ENCODE peak calls at places on chromosomes 2 and 18, in eight cellular contexts. V is tibial nerve, B is H1, Y is HepG2, L is heart left ventricle, I is right lobe of liver, J is IMR-90, A is lower leg skin. Z is an unnamed sample.
A peak's percentile ranks its signal among the peaks of the same experiment; 100 is the strongest.

GRCh38 chr2:239092571-239093294 is 244.8 kb downstream of the TWIST2 start:
- DNase-seq in B (no peak), J (no peak), Y (no peak), I (no peak), V (no peak), L (no peak), A (no peak), Z (no peak)

GRCh38 chr2:241009601-241010530 is 11.4 kb downstream of the SNED1 start:
- DNase-seq in I (no peak), Y (no peak), B (peak; percentile 76), J (peak; percentile 50), L (no peak), A (peak; percentile 87), V (peak; percentile 7), Z (peak; percentile 54)

GRCh38 chr2:182818541-182819308 is 47.7 kb downstream of the FRZB start:
- DNase-seq in Y (no peak), J (no peak), I (no peak), V (no peak), A (no peak), B (no peak), L (no peak), Z (no peak)

GRCh38 chr2:235570966-235571692 is 77.3 kb downstream of the AGAP1 start:
- DNase-seq in V (no peak), I (no peak), B (no peak), J (no peak), Y (no peak), L (no peak), A (no peak), Z (no peak)

GRCh38 chr2:232842689-232843088 is 27.4 kb upstream of the SNORC start:
- DNase-seq in I (no peak), V (no peak), A (no peak), B (no peak), J (no peak), Y (no peak), L (no peak), Z (no peak)

GRCh38 chr2:209431701-209432100 is 7.9 kb downstream of the MAP2 start:
- DNase-seq in A (no peak), V (no peak), I (no peak), Y (no peak), B (no peak), J (peak; percentile 9), L (no peak), Z (no peak)

GRCh38 chr2:128356127-128356526 is 37.5 kb upstream of the HS6ST1 start:
- DNase-seq in V (no peak), J (no peak), A (no peak), I (no peak), Y (no peak), B (no peak), L (no peak), Z (no peak)

GRCh38 chr2:165952600-165953210 is 871 bp downstream of the TTC21B start:
- DNase-seq in V (no peak), I (no peak), B (no peak), A (no peak), L (no peak), Y (peak; percentile 12), J (peak; percentile 3), Z (no peak)

GRCh38 chr2:71927757-71928715 is 219.6 kb downstream of the CYP26B1 start:
- DNase-seq in L (no peak), A (peak; percentile 45), V (no peak), Y (no peak), I (no peak), J (no peak), B (peak; percentile 26), Z (no peak)

GRCh38 chr2:152715854-152716428 is 1.3 kb downstream of the PRPF40A start:
- DNase-seq in B (no peak), L (no peak), J (peak; percentile 5), A (no peak), V (no peak), I (no peak), Y (peak; percentile 84), Z (no peak)

GRCh38 chr2:138475394-138475793 is 26.2 kb upstream of the SPOPL start:
- DNase-seq in I (no peak), L (no peak), A (no peak), V (no peak), J (no peak), B (no peak), Y (peak; percentile 77), Z (no peak)

GRCh38 chr2:105744091-105744908 is 412 bp upstream of the NCK2 start:
- DNase-seq in L (peak; percentile 80), Y (peak; percentile 19), A (peak; percentile 88), J (peak; percentile 28), I (peak; percentile 78), V (peak; percentile 12), B (peak; percentile 67), Z (peak; percentile 79)
- TF ChIP-seq POLR2A in L (no peak), Y (no peak), A (no peak), J (no peak), I (peak; percentile 14), V (no peak), B (no peak), Z (no peak)

DNA sequence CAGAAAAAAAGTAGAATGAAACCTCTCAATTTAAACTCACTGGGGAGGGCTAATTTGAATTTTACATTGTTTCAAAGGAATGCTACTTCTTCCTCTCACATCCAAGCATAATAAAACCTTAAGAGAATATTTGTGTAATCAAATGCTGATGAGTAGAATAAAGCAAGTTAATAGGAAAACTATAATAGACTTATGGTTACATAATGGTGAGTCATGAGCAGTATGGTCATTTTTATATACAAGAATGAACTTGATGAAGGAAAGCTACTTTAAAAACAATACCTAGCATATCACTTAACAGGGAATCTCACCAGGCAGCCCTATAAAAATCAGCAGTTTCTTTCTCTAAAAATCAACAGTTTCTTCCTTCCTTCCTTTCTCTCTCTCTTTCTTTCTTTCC is 80.3 kb downstream of the VSNL1 start:
- DNase-seq in L (no peak), B (no peak), A (no peak), J (peak; percentile 77), I (no peak), Y (no peak), V (no peak), Z (no peak)
- TF ChIP-seq POLR2A in L (no peak), B (no peak), A (no peak), J (no peak), I (no peak), Y (no peak), V (no peak), Z (no peak)

GRCh38 chr18:46590103-46590502 is 66.9 kb downstream of the LOXHD1 start:
- DNase-seq in B (no peak), Y (no peak), I (no peak), J (no peak), V (no peak), L (no peak), A (no peak), Z (no peak)
- TF ChIP-seq POLR2A in B (no peak), Y (no peak), I (no peak), J (no peak), V (no peak), L (no peak), A (no peak), Z (no peak)

GRCh38 chr2:42100696-42101585 is 53.1 kb downstream of the PKDCC start:
- DNase-seq in J (peak; percentile 69), I (peak; percentile 76), L (peak; percentile 73), B (peak; percentile 77), Y (no peak), A (peak; percentile 92), V (no peak), Z (peak; percentile 78)
- TF ChIP-seq POLR2A in J (no peak), I (peak; percentile 40), L (no peak), B (no peak), Y (no peak), A (no peak), V (no peak), Z (no peak)

DNA sequence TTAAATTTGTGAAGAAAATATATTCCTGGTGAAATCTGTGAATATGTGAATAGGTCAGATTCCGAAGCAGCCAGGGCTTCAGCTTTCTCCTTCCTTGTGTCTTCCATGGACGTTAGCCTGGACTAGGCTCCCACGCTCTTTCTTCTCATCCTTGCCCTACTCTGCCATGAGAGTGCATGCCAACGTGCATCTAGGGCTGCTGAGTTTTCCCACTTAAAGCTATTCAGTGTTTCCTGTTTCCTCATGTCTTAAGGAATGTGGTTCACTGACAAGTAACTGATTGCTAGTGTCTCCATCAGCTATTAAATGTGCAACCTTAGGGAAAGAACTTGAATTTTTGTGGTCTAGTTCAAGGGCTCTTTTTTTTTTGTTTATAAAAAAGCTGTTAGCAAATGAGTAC is 642.3 kb upstream of the LINC00305 start:
- DNase-seq in Y (no peak), L (no peak), J (no peak), V (no peak), I (no peak), B (no peak), A (no peak), Z (no peak)
- TF ChIP-seq POLR2A in Y (no peak), L (no peak), J (no peak), V (no peak), I (no peak), B (no peak), A (no peak), Z (no peak)

GRCh38 chr18:670456-670996 is 13.1 kb downstream of the TYMS start:
- DNase-seq in L (no peak), B (no peak), J (no peak), V (no peak), Y (no peak), I (no peak), A (peak; percentile 76), Z (no peak)
- TF ChIP-seq POLR2A in L (no peak), B (no peak), J (no peak), V (no peak), Y (no peak), I (no peak), A (no peak), Z (no peak)

GRCh38 chr18:812673-813404 is 797 bp upstream of the YES1 start:
- DNase-seq in V (peak; percentile 67), I (peak; percentile 79), A (peak; percentile 96), J (peak; percentile 82), Y (peak; percentile 37), B (peak; percentile 71), L (peak; percentile 79), Z (no peak)
- TF ChIP-seq POLR2A in V (no peak), I (no peak), A (no peak), J (peak; percentile 83), Y (peak; percentile 69), B (peak; percentile 75), L (no peak), Z (no peak)

GRCh38 chr2:156341482-156342251 is 9.1 kb upstream of the NR4A2 start:
- DNase-seq in I (peak; percentile 94), A (peak; percentile 98), B (peak; percentile 85), Y (peak; percentile 52), J (peak; percentile 94), V (peak; percentile 85), L (peak; percentile 94), Z (peak; percentile 92)

GRCh38 chr2:156343940-156344301 is 11.4 kb upstream of the NR4A2 start:
- DNase-seq in L (no peak), A (no peak), V (no peak), I (no peak), J (peak; percentile 65), Y (no peak), B (no peak), Z (no peak)

GRCh38 chr2:156340818-156341481 is 8.4 kb upstream of the NR4A2 start:
- DNase-seq in V (no peak), A (no peak), B (no peak), J (peak; percentile 55), Y (no peak), I (no peak), L (no peak), Z (peak; percentile 69)

GRCh38 chr2:156343096-156343939 is 10.8 kb upstream of the NR4A2 start:
- DNase-seq in Y (no peak), I (no peak), A (no peak), J (no peak), V (no peak), B (no peak), L (no peak), Z (no peak)

GRCh38 chr2:156342252-156343095 is 10.0 kb upstream of the NR4A2 start:
- DNase-seq in I (peak; percentile 96), J (peak; percentile 93), Y (peak; percentile 48), B (peak; percentile 82), A (peak; percentile 99), V (peak; percentile 92), L (peak; percentile 98), Z (peak; percentile 81)
- TF ChIP-seq POLR2A in I (peak; percentile 87), J (peak; percentile 60), Y (no peak), B (peak; percentile 72), A (no peak), V (peak; percentile 84), L (peak; percentile 80), Z (peak; percentile 87)

Z was measured in Peyer's patch.